ENCODE peak calls at places on chromosome 11, in seven cellular contexts. I is HCT116, O is H1, P is HepG2, N is SK-N-SH, Z is K562, T is GM12878. L is an unnamed sample.

GRCh38 chr11:126415669-126416420 is 60.4 kb downstream of the ST3GAL4 start:
- DNase-seq in P (no peak), O (no peak), Z (no peak), T (no peak), I (no peak), N (no peak), L (no peak)

GRCh38 chr11:134478611-134479010 is 66.6 kb upstream of the B3GAT1 start:
- DNase-seq in T (no peak), I (no peak), O (no peak), P (no peak), N (peak; percentile 64), Z (no peak), L (no peak)

GRCh38 chr11:61922539-61922938 is 5.2 kb upstream of the RAB3IL1 start:
- DNase-seq in O (no peak), P (no peak), Z (peak; percentile 88), T (no peak), I (no peak), N (peak; percentile 88), L (no peak)

GRCh38 chr11:129061466-129062194 is 119.0 kb upstream of the TP53AIP1 start:
- DNase-seq in O (no peak), Z (no peak), I (peak; percentile 80), N (no peak), P (no peak), T (no peak), L (no peak)

GRCh38 chr11:113189909-113190667 is 124.3 kb upstream of the TTC12 start:
- DNase-seq in P (no peak), N (no peak), T (no peak), Z (peak; percentile 67), I (no peak), O (no peak), L (no peak)

GRCh38 chr11:38019072-38019775 is 1421.2 kb upstream of the RAG2 start:
- DNase-seq in N (no peak), T (no peak), Z (no peak), I (no peak), P (peak; percentile 0), O (no peak), L (no peak)

GRCh38 chr11:33257160-33257896 is at the start of gene HIPK3:
- DNase-seq in N (peak; percentile 96), P (peak; percentile 41), O (no peak), T (no peak), I (no peak), Z (peak; percentile 86), L (peak; percentile 76)

GRCh38 chr11:76172583-76172982 is 33.7 kb downstream of the WNT11 start:
- DNase-seq in I (no peak), P (no peak), O (no peak), Z (no peak), T (no peak), N (peak; percentile 63), L (no peak)

GRCh38 chr11:121696177-121696863 is 243.6 kb upstream of the SORL1-AS1 start:
- DNase-seq in I (no peak), Z (no peak), O (no peak), T (no peak), P (no peak), N (no peak), L (no peak)

GRCh38 chr11:46896719-46897406 is 21.5 kb downstream of the LRP4 start:
- DNase-seq in O (no peak), I (peak; percentile 12), N (peak; percentile 63), T (no peak), Z (peak; percentile 70), P (peak; percentile 52), L (peak; percentile 57)

GRCh38 chr11:63620928-63621539 is 6.8 kb upstream of the PLAAT3 start:
- DNase-seq in P (no peak), I (no peak), Z (no peak), N (no peak), T (no peak), O (no peak), L (no peak)

GRCh38 chr11:35103366-35104194 is 35.4 kb upstream of the CD44 start:
- DNase-seq in N (no peak), T (no peak), P (no peak), I (no peak), Z (no peak), O (no peak), L (no peak)

GRCh38 chr11:67055812-67056211 is 835 bp upstream of the RHOD start:
- DNase-seq in Z (no peak), T (no peak), O (no peak), P (no peak), I (no peak), N (no peak), L (peak; percentile 73)

GRCh38 chr11:67022341-67022933 is 497 bp upstream of the SYT12 start:
- DNase-seq in O (no peak), Z (no peak), N (peak; percentile 69), P (no peak), I (peak; percentile 75), T (no peak), L (peak; percentile 59)

GRCh38 chr11:131696584-131697120 is 326.2 kb downstream of the NTM start:
- DNase-seq in T (no peak), Z (no peak), I (no peak), P (no peak), N (no peak), O (no peak), L (peak; percentile 69)

GRCh38 chr11:74730601-74731260 is 495 bp downstream of the CHRDL2 start:
- DNase-seq in N (peak; percentile 40), P (no peak), Z (no peak), T (no peak), O (no peak), I (no peak), L (no peak)

GRCh38 chr11:22927793-22928192 is 67.5 kb upstream of the CCDC179 start:
- DNase-seq in P (no peak), N (no peak), O (no peak), T (no peak), Z (no peak), I (no peak), L (no peak)

GRCh38 chr11:535519-536454 is at the start of gene HRAS:
- DNase-seq in O (peak; percentile 70), Z (peak; percentile 96), P (peak; percentile 83), T (peak; percentile 59), I (peak; percentile 86), N (peak; percentile 100), L (peak; percentile 98)

GRCh38 chr11:69267395-69267805 is 26.6 kb upstream of the MYEOV start:
- DNase-seq in P (peak; percentile 54), O (no peak), Z (no peak), I (no peak), N (no peak), T (no peak), L (no peak)

GRCh38 chr11:36092314-36093030 is 148.6 kb downstream of the LDLRAD3 start:
- DNase-seq in Z (peak; percentile 57), N (no peak), I (no peak), T (no peak), O (peak; percentile 75), P (no peak), L (no peak)

GRCh38 chr11:73379189-73379880 is 3.1 kb downstream of the RELT start:
- DNase-seq in Z (peak; percentile 48), N (no peak), P (no peak), O (no peak), I (no peak), T (no peak), L (no peak)

GRCh38 chr11:103744496-103745153 is 291.8 kb upstream of the DDI1 start:
- DNase-seq in O (no peak), I (no peak), P (no peak), N (no peak), Z (no peak), T (peak; percentile 8), L (no peak)

GRCh38 chr11:69287968-69288882 is 5.7 kb upstream of the MYEOV start:
- DNase-seq in O (no peak), P (peak; percentile 62), T (no peak), I (no peak), Z (peak; percentile 44), N (no peak), L (no peak)

GRCh38 chr11:97814325-97814959 is 1206.3 kb upstream of the CNTN5 start:
- DNase-seq in Z (peak; percentile 11), T (no peak), I (no peak), N (no peak), O (no peak), P (no peak), L (no peak)

GRCh38 chr11:111602865-111603632 is 800 bp downstream of the SIK2 start:
- DNase-seq in O (no peak), N (peak; percentile 74), I (no peak), T (no peak), Z (peak; percentile 58), P (no peak), L (peak; percentile 21)

GRCh38 chr11:86538223-86538548 is 134.2 kb downstream of the ME3 start:
- DNase-seq in O (no peak), Z (no peak), T (no peak), I (no peak), N (no peak), P (no peak), L (no peak)

GRCh38 chr11:86537541-86538222 is 134.7 kb downstream of the ME3 start:
- DNase-seq in Z (no peak), O (no peak), I (peak; percentile 7), N (no peak), T (no peak), P (no peak), L (no peak)

GRCh38 chr11:86535773-86536172 is 136.6 kb downstream of the ME3 start:
- DNase-seq in P (no peak), T (no peak), N (no peak), Z (no peak), I (no peak), O (no peak), L (no peak)
- TF ChIP-seq JUND in P (no peak), T (no peak), N (no peak), Z (no peak), I (no peak), O (no peak), L (no peak)

GRCh38 chr11:123560001-123560400 is 94.4 kb downstream of the SCN3B start:
- DNase-seq in P (no peak), O (no peak), I (no peak), N (peak; percentile 72), T (no peak), Z (no peak), L (no peak)
- TF ChIP-seq JUND in P (no peak), O (no peak), I (no peak), N (no peak), T (no peak), Z (no peak), L (no peak)

DNA sequence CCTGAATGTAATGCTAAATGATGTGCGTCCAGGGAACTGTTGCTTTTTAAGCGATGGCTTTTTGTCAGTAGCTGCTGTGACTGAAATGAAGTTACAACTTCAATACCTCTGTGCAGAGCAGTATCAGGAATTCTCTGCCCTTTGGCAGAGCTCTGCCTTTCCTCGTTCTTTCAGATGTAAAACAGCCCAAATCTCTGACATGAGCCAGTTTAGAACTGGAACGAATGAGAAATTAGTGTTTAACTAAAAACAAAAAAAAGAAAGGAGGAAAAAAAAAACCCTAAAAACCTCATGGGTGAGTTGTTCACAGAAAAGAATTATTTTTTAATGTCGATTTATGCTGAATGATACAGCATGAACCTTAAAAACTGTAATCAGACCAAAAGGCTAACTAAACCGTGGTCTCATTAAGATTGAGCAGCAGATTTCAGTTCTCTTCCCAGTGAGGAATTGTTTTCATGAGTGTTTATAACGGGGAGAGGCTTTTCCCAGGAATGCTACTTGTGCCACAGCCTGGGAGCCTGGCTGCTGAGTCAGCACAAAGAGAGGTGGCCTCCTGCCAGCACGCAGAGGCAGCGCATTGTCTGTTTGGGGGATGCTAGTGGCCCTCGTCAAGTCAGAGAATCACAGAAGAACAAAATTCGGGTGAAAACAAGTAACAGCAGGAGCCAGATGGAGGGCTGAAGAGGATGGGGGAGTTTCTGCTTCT is 146.2 kb upstream of the RASSF10 start:
- DNase-seq in I (no peak), T (no peak), Z (peak; percentile 41), P (no peak), N (peak; percentile 58), O (peak; percentile 60), L (no peak)
- TF ChIP-seq JUND in I (no peak), T (no peak), Z (peak; percentile 3), P (no peak), N (peak; percentile 69), O (peak; percentile 81), L (no peak)

GRCh38 chr11:80390546-80390945 is 949.7 kb upstream of the TENM4 start:
- DNase-seq in P (no peak), O (no peak), Z (no peak), I (no peak), N (no peak), T (no peak), L (no peak)
- TF ChIP-seq JUND in P (no peak), O (no peak), Z (no peak), I (no peak), N (no peak), T (no peak), L (no peak)